ENCODE peak calls at places on chromosomes 6 and 20, in nine cellular contexts. V is choroid plexus epithelial cell, L is Caco-2, T is tibial artery, C is dorsolateral prefrontal cortex, Z is thoracic aorta, E is RWPE1, P is cardiac fibroblast, U is ovary. N is an unnamed sample.

GRCh38 chr6:109187399-109188114 is 92.2 kb downstream of the CEP57L1 start:
- DNase-seq in U (peak), E (peak), L (peak), T (peak), P (peak), C (peak), V (peak), Z (no peak), N (no peak)

GRCh38 chr6:170522565-170523183 is 30.4 kb downstream of the PSMB1 start:
- DNase-seq in Z (no peak), U (no peak), L (peak), E (no peak), C (no peak), P (peak), T (no peak), V (peak), N (no peak)

GRCh38 chr20:11267131-11267761 is 593.4 kb upstream of the JAG1 start:
- DNase-seq in T (peak), L (peak), E (peak), V (peak), P (peak), C (peak), U (peak), Z (no peak), N (no peak)

GRCh38 chr20:38723982-38724602 is at the start of gene SLC32A1:
- DNase-seq in L (no peak), T (no peak), P (no peak), Z (no peak), V (no peak), U (no peak), C (no peak), E (no peak), N (no peak)

GRCh38 chr6:15062311-15063252 is 183.3 kb upstream of the JARID2 start:
- DNase-seq in P (peak), V (peak), T (no peak), U (no peak), Z (no peak), L (no peak), C (no peak), E (peak), N (no peak)

GRCh38 chr6:24006246-24006645 is 119.8 kb upstream of the NRSN1 start:
- DNase-seq in L (no peak), U (no peak), V (no peak), Z (no peak), P (no peak), C (no peak), E (no peak), T (no peak), N (no peak)

GRCh38 chr6:136703331-136703846 is 88.9 kb downstream of the MAP3K5 start:
- DNase-seq in C (no peak), P (peak), V (no peak), T (no peak), U (no peak), E (no peak), L (no peak), Z (no peak), N (no peak)

GRCh38 chr6:69865126-69865525 is 1.2 kb upstream of the COL19A1 start:
- DNase-seq in C (no peak), Z (no peak), L (no peak), T (no peak), U (no peak), P (peak), E (peak), V (peak), N (no peak)

GRCh38 chr6:56255370-56255769 is 8.0 kb upstream of the COL21A1 start:
- DNase-seq in V (peak), L (no peak), U (no peak), C (peak), E (no peak), Z (no peak), T (no peak), P (peak), N (no peak)

GRCh38 chr6:27726620-27727023 is 185.6 kb downstream of the OR2B2 start:
- DNase-seq in E (peak), V (peak), C (no peak), U (no peak), T (no peak), Z (no peak), P (no peak), L (no peak), N (no peak)

GRCh38 chr20:22974354-22974753 is 60.8 kb upstream of the SSTR4 start:
- DNase-seq in T (no peak), L (peak), V (peak), U (no peak), P (peak), C (no peak), Z (no peak), E (peak), N (no peak)

GRCh38 chr20:12252793-12253192 is 335.1 kb downstream of the BTBD3 start:
- DNase-seq in U (no peak), Z (no peak), T (no peak), V (peak), E (no peak), L (no peak), C (no peak), P (peak), N (no peak)

GRCh38 chr6:31888281-31889258 is 8.9 kb downstream of the EHMT2 start:
- DNase-seq in T (no peak), V (no peak), P (peak), E (no peak), U (no peak), Z (no peak), L (peak), C (no peak), N (no peak)

GRCh38 chr6:44010411-44011349 is 116.6 kb downstream of the MRPL14 start:
- DNase-seq in V (peak), T (peak), E (peak), C (no peak), Z (no peak), P (peak), U (no peak), L (no peak), N (peak)

GRCh38 chr6:32954983-32955802 is 2.3 kb upstream of the HLA-DMA start:
- DNase-seq in U (no peak), C (no peak), T (no peak), Z (no peak), L (no peak), P (peak), E (no peak), V (peak), N (no peak)

GRCh38 chr20:1945134-1945618 is 48.7 kb downstream of the PDYN start:
- DNase-seq in U (peak), V (no peak), T (peak), C (peak), P (peak), Z (no peak), L (no peak), E (no peak), N (peak)

GRCh38 chr6:21995318-21995717 is 301.5 kb downstream of the PRL start:
- DNase-seq in E (no peak), C (no peak), V (no peak), U (no peak), P (no peak), Z (no peak), T (no peak), L (no peak), N (no peak)

GRCh38 chr20:50418890-50419642 is 91.1 kb upstream of the PTPN1 start:
- DNase-seq in T (peak), V (no peak), P (no peak), C (no peak), E (no peak), L (no peak), U (no peak), Z (no peak), N (no peak)

GRCh38 chr20:45052698-45053440 is 48.1 kb downstream of the KCNS1 start:
- DNase-seq in P (peak), V (peak), E (no peak), Z (no peak), L (no peak), U (no peak), T (no peak), C (peak), N (no peak)

GRCh38 chr6:72580281-72580940 is 41.5 kb upstream of the KCNQ5 start:
- DNase-seq in Z (no peak), E (peak), T (peak), V (peak), P (peak), L (peak), C (peak), U (no peak), N (no peak)

GRCh38 chr20:62065669-62066338 is at the start of gene TAF4:
- DNase-seq in U (peak), E (peak), T (peak), Z (no peak), P (peak), L (peak), V (peak), C (peak), N (peak)

GRCh38 chr6:113735487-113735886 is 121.7 kb upstream of the MARCKS start:
- DNase-seq in T (no peak), E (no peak), V (no peak), U (no peak), P (no peak), C (no peak), L (no peak), Z (no peak), N (no peak)

GRCh38 chr20:52031574-52032303 is 159.8 kb downstream of the ZFP64 start:
- DNase-seq in Z (no peak), P (peak), V (peak), U (peak), L (peak), T (no peak), E (no peak), C (no peak), N (no peak)

GRCh38 chr20:4289875-4290274 is 274.5 kb upstream of the RNF24 start:
- DNase-seq in V (no peak), L (no peak), C (no peak), E (no peak), T (no peak), Z (no peak), P (no peak), U (no peak), N (no peak)

GRCh38 chr6:112015725-112016124 is 38.2 kb upstream of the CCN6 start:
- DNase-seq in V (no peak), L (no peak), T (no peak), P (no peak), E (no peak), U (no peak), C (no peak), Z (no peak), N (no peak)

GRCh38 chr20:25399038-25399430 is 8.4 kb upstream of the ABHD12 start:
- DNase-seq in C (peak), Z (no peak), T (peak), U (peak), P (peak), E (peak), V (peak), L (peak), N (no peak)

GRCh38 chr6:30411515-30412207 is 66.7 kb downstream of the RPP21 start:
- DNase-seq in U (no peak), E (no peak), P (peak), L (peak), V (peak), Z (no peak), C (no peak), T (no peak), N (no peak)

GRCh38 chr20:14775778-14776177 is 438.4 kb upstream of the FLRT3 start:
- DNase-seq in L (no peak), P (peak), Z (no peak), T (peak), V (peak), C (peak), U (no peak), E (peak), N (no peak)

GRCh38 chr6:36360241-36361054 is 23.8 kb upstream of the BNIP5 start:
- DNase-seq in P (peak), V (peak), C (peak), E (peak), U (peak), Z (peak), L (peak), T (peak), N (peak)

GRCh38 chr6:159729598-159729997 is 2.3 kb downstream of the WTAP start:
- DNase-seq in L (no peak), P (peak), T (no peak), C (no peak), V (peak), E (no peak), Z (no peak), U (no peak), N (no peak)

GRCh38 chr6:84597238-84597875 is 167.0 kb downstream of the TBX18 start:
- DNase-seq in C (no peak), U (no peak), V (peak), P (peak), L (no peak), Z (no peak), E (no peak), T (no peak), N (no peak)

GRCh38 chr6:128491643-128492206 is 28.7 kb downstream of the PTPRK start:
- DNase-seq in E (no peak), L (no peak), T (no peak), V (peak), Z (no peak), U (no peak), C (no peak), P (peak), N (no peak)

GRCh38 chr6:129543981-129544380 is 166.0 kb downstream of the ARHGAP18 start:
- DNase-seq in Z (no peak), U (no peak), T (no peak), L (no peak), E (no peak), C (no peak), V (peak), P (peak), N (no peak)

GRCh38 chr6:158785036-158785435 is 34.1 kb downstream of the EZR start:
- DNase-seq in C (no peak), T (no peak), E (no peak), Z (no peak), P (no peak), V (no peak), U (no peak), L (no peak), N (no peak)

GRCh38 chr6:117264487-117265424 is 602 bp upstream of the VGLL2 start:
- DNase-seq in U (no peak), T (no peak), P (peak), Z (no peak), L (peak), V (no peak), E (no peak), C (no peak), N (no peak)

GRCh38 chr20:44583179-44583578 is 800 bp downstream of the PKIG start:
- DNase-seq in C (no peak), Z (no peak), L (no peak), U (no peak), P (no peak), V (no peak), E (no peak), T (no peak), N (no peak)

GRCh38 chr6:5582758-5583157 is 321.4 kb downstream of the FARS2 start:
- DNase-seq in U (no peak), C (no peak), Z (no peak), T (no peak), P (peak), L (no peak), V (peak), E (no peak), N (no peak)
- TF ChIP-seq CTCF in U (no peak), C (no peak), Z (no peak), T (no peak), P (no peak), L (no peak), V (peak), E (no peak), N (no peak)

GRCh38 chr20:58819921-58820320 is 30.8 kb downstream of the GNAS-AS1 start:
- DNase-seq in T (no peak), Z (no peak), P (no peak), C (no peak), E (no peak), U (no peak), L (no peak), V (no peak), N (no peak)

GRCh38 chr20:58824843-58825242 is 25.9 kb downstream of the GNAS-AS1 start:
- DNase-seq in V (no peak), Z (no peak), U (no peak), T (no peak), L (no peak), E (no peak), C (no peak), P (no peak), N (no peak)

GRCh38 chr20:58822748-58823730 is 27.7 kb downstream of the GNAS-AS1 start:
- DNase-seq in E (no peak), T (no peak), L (no peak), P (no peak), U (no peak), Z (no peak), C (no peak), V (no peak), N (no peak)

GRCh38 chr20:58825450-58825849 is 25.3 kb downstream of the GNAS-AS1 start:
- DNase-seq in L (no peak), U (no peak), V (no peak), T (no peak), C (no peak), Z (no peak), E (no peak), P (no peak), N (no peak)

GRCh38 chr20:58822175-58822574 is 28.5 kb downstream of the GNAS-AS1 start:
- DNase-seq in L (no peak), V (no peak), E (no peak), Z (no peak), T (no peak), C (no peak), P (no peak), U (no peak), N (no peak)
- TF ChIP-seq CTCF in L (no peak), V (no peak), E (no peak), Z (no peak), T (no peak), C (no peak), P (no peak), U (no peak), N (no peak)

GRCh38 chr6:98846021-98846380 is 11.6 kb downstream of the POU3F2 start:
- DNase-seq in T (no peak), C (no peak), L (no peak), V (no peak), E (no peak), P (no peak), Z (no peak), U (no peak), N (no peak)
- TF ChIP-seq CTCF in T (no peak), C (no peak), L (no peak), V (no peak), E (peak), P (no peak), Z (no peak), U (no peak), N (no peak)

GRCh38 chr6:152206072-152206818 is 398.8 kb downstream of the ESR1 start:
- DNase-seq in P (peak), C (no peak), Z (no peak), T (no peak), E (no peak), L (peak), U (no peak), V (peak), N (no peak)
- TF ChIP-seq CTCF in P (peak), C (peak), Z (peak), T (peak), E (no peak), L (peak), U (no peak), V (peak), N (no peak)